ENCODE peak calls at places on chromosomes 16 and 17, in four cellular contexts. T is psoas muscle, W is OCI-LY7, C is BJ. R is an unnamed sample.

GRCh38 chr16:57377080-57377841 is 5.0 kb downstream of the CX3CL1 start:
- DNase-seq in T (no peak), C (no peak), W (peak; percentile 8), R (no peak)

GRCh38 chr16:53414381-53414780 is 19.9 kb upstream of the RBL2 start:
- DNase-seq in W (no peak), T (no peak), C (no peak), R (no peak)

GRCh38 chr16:87608400-87608985 is 6.2 kb downstream of the JPH3 start:
- DNase-seq in W (peak; percentile 23), T (peak; percentile 58), C (no peak), R (peak; percentile 73)

GRCh38 chr16:2019500-2019899 is at the start of gene NPW:
- DNase-seq in T (no peak), W (peak; percentile 16), C (no peak), R (no peak)

GRCh38 chr17:12667299-12667958 is 1.7 kb downstream of the MYOCD start:
- DNase-seq in C (no peak), W (peak; percentile 22), T (no peak), R (no peak)

GRCh38 chr16:11010576-11011221 is 66.3 kb downstream of the CLEC16A start:
- DNase-seq in W (no peak), C (no peak), T (peak; percentile 75), R (peak; percentile 61)

GRCh38 chr17:78872486-78872885 is 30.5 kb downstream of the CEP295NL start:
- DNase-seq in C (no peak), T (no peak), W (no peak), R (no peak)

GRCh38 chr16:57471852-57472664 is 9.6 kb downstream of the POLR2C start:
- DNase-seq in T (no peak), C (no peak), W (no peak), R (no peak)

GRCh38 chr16:50970221-50970620 is 180.8 kb downstream of the SALL1 start:
- DNase-seq in C (no peak), W (no peak), T (no peak), R (no peak)

GRCh38 chr17:11300201-11300600 is 59.2 kb downstream of the SHISA6 start:
- DNase-seq in T (no peak), C (no peak), W (no peak), R (no peak)

GRCh38 chr17:11298401-11298800 is 57.4 kb downstream of the SHISA6 start:
- DNase-seq in C (no peak), T (no peak), W (no peak), R (no peak)

GRCh38 chr17:11294826-11295225 is 53.8 kb downstream of the SHISA6 start:
- DNase-seq in C (no peak), T (no peak), W (no peak), R (no peak)

GRCh38 chr17:11293480-11293879 is 52.5 kb downstream of the SHISA6 start:
- DNase-seq in T (no peak), W (no peak), C (no peak), R (no peak)

DNA sequence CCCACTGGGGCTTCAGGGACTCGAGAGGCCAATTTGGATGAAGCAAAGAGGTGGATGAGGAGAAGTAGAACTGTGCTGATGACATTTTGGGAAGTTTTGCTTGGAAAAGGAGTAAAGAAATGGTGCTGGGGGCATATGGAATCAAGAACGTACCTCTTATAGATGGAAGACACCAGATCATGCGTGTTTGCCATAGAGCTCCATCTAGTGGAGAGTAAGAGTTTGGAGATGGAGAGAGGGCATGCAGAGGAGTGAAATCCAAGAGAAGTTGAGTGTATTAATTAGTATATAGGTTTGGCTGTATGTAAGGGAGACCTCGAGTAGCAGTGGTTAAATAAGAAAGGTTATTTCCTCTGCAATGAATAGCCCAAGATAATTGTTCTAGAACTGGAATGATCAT is 56.0 kb downstream of the SHISA6 start:
- DNase-seq in C (no peak), T (no peak), W (peak; percentile 2), R (no peak)
- TF ChIP-seq CTCF in C (no peak), T (no peak), W (peak; percentile 74), R (no peak)

DNA sequence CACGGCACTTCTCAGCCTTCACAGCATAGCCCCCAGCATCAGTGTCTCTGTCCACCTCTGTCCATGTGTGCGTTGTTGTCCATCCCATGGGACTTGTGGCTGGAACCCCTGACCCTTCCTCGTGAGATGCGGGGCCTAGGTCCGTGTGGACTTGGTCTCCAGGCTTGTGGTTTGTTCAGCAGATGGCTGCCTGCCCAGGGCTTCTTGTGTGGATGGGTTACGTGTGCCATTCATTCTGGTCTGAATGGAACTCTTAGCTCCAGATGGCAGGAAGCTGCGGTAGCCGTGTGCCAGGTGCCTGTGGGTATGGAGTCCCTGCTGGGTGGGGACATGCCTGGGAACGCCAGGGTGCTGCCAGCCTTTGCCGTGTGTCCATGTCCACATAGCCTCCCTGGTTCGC is 31.7 kb upstream of the NUDT16L1 start:
- DNase-seq in T (no peak), C (no peak), W (no peak), R (no peak)
- H3K36me3 ChIP-seq in T (no peaks in the 10 kb centered on the region), C (peaks cover 39% of the 10 kb centered on the region), W (peaks cover 10% of the 10 kb centered on the region), R (peaks cover 48% of the 10 kb centered on the region)

GRCh38 chr17:39814497-39814896 is 49.6 kb downstream of the IKZF3 start:
- DNase-seq in T (no peak), C (no peak), W (no peak), R (no peak)
- TF ChIP-seq CTCF in T (no peak), C (no peak), W (no peak), R (no peak)

DNA sequence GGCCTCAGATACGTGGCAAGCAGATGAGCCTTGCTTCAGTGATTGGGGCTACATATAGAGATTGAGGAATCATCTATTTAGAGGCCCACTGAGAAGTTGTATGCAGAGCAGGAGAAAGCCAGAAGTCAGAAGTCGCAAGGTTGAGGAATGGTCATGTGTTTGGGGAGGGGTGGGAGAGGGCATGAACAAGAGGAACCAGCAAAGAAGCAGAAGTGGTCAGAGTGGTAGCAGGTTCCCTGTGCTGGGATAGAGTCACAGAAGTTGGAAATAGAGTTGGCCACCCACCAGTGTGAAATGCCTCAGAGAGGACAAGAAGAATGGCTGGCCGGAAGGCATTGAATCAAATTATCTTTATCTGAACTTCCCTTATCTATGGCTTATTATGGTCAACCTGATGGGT is 19.5 kb downstream of the MAP3K3 start:
- DNase-seq in T (no peak), C (no peak), W (no peak), R (peak; percentile 70)
- H3K36me3 ChIP-seq in T (no peaks in the 10 kb centered on the region), C (peaks cover 6% of the 10 kb centered on the region), W (peaks cover under 1% of the 10 kb centered on the region), R (peaks cover 28% of the 10 kb centered on the region)

GRCh38 chr17:39181303-39181702 is 15.3 kb upstream of the ARL5C start:
- DNase-seq in C (no peak), T (no peak), W (no peak), R (no peak)

GRCh38 chr17:39186481-39187002 is 10.9 kb downstream of the CACNB1 start:
- DNase-seq in C (no peak), W (no peak), T (no peak), R (no peak)

GRCh38 chr17:39183766-39184165 is 13.7 kb downstream of the CACNB1 start:
- DNase-seq in T (no peak), W (no peak), C (no peak), R (no peak)

GRCh38 chr17:39187152-39187830 is 10.2 kb downstream of the CACNB1 start:
- DNase-seq in W (no peak), T (no peak), C (no peak), R (no peak)

DNA sequence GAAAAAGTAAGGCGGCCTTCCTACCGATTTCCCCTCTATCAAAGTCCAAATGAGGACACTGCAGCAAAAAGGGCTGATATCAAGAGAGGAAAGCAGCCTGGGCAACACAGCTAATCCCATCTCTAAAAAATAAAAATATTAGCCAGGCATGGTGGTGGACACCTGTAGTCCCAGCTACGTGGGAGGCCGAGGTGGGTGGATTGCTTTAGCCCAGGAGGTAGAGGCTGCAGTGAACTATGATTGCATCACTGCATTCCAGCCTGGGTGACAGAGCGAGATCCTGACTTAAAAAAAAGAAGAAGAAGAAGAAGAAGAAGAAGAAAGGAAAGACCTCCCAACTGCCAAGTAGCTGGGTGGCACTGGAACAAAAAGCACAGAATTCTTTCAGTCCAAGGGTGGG is 14.4 kb downstream of the CACNB1 start:
- DNase-seq in C (no peak), W (no peak), T (no peak), R (no peak)
- TF ChIP-seq CTCF in C (no peak), W (no peak), T (no peak), R (no peak)

GRCh38 chr17:37535906-37536305 is 46.2 kb downstream of the DUSP14 start:
- DNase-seq in W (no peak), C (no peak), T (no peak), R (no peak)
- H3K36me3 ChIP-seq in W (peaks cover 95% of the 10 kb centered on the region), C (peaks cover 28% of the 10 kb centered on the region), T (peaks cover 25% of the 10 kb centered on the region), R (peaks cover 90% of the 10 kb centered on the region)

DNA sequence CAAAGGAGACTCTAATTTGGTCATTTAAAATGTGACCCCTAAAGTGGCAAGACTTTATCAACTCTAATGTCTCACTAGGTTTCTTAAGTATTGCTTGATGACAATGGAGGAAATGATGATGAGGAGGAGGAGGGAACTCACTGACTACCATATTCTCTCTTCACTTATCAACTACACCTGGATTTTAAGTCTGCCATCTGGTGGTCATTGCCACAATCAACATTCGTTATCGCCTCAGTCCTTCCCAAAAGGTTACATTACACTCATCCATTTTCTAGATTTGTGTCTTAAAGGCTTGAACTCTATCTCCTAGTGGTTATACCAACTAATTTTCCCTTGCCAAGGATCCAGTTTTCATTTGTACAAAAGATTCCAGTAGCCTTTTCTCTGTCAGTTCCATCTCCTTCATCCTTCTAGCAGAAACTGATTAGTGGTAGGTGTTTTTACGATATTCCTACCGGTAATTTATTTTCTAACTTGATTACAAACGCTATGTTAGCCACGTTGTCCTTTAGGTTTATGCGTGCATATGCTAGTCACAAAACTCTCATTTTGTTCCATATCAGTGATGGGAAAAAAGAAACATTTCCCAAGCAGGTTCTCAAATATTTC is 114.6 kb upstream of the NOG start:
- DNase-seq in W (peak; percentile 21), C (no peak), T (no peak), R (no peak)
- TF ChIP-seq CTCF in W (peak; percentile 80), C (peak; percentile 48), T (peak; percentile 56), R (no peak)

DNA sequence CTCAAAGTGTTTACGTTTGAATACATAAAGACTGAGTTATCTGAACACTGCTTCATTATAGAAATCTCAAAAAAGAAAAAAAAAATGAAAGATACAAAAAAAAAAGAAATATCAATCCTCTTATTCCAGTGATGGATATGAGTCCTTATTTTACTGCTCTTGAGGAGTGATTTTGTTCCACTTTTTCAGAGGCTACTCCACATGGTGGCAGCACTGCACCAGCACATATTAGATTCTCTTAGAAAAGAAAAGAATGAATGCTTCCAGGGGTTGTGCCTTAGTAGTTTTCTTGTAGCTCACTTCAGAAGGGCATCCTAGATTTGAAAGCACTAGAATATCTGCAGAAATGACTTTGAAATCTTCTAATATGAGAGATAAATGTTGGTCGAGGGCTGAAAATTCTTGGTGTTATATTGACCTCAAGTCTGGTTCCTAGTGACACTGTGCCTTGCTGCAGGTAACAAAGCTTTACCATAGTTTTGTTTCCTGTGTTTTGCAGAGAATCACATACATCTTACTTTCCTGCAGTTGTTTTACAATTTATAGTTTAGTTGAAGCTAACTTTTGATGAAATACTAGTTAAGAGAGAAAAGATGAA is 25.9 kb downstream of the AP2B1 start:
- DNase-seq in T (peak; percentile 27), W (peak; percentile 56), C (no peak), R (peak; percentile 50)
- H3K36me3 ChIP-seq in T (no peaks in the 10 kb centered on the region), W (peaks cover 48% of the 10 kb centered on the region), C (peaks cover 2% of the 10 kb centered on the region), R (peaks cover 49% of the 10 kb centered on the region)

R was measured in tibial artery.